ENCODE peak calls at places on chromosomes 1 and 21, in four cellular contexts. V is SHP77, I is AG04450, U is NCI-H1436 treated with DMSO at 0.1 percent for 48 hours. H is an unnamed sample.

GRCh38 chr1:25774921-25775774 is 24.8 kb upstream of the SELENON start:
- DNase-seq in U (no peak), I (no peak), V (peak; percentile 84), H (peak; percentile 56)

GRCh38 chr21:26057488-26058170 is 112.9 kb downstream of the APP start:
- DNase-seq in U (no peak), I (no peak), V (no peak), H (no peak)

GRCh38 chr1:155961937-155962336 is 16.4 kb downstream of the ARHGEF2 start:
- DNase-seq in V (no peak), I (peak; percentile 78), U (no peak), H (no peak)

GRCh38 chr1:107523736-107524135 is 382.9 kb downstream of the NTNG1 start:
- DNase-seq in U (no peak), I (no peak), V (no peak), H (no peak)

GRCh38 chr1:223183268-223183862 is 40.3 kb upstream of the TLR5 start:
- DNase-seq in U (no peak), V (no peak), I (no peak), H (no peak)

GRCh38 chr1:244066954-244067716 is 16.1 kb downstream of the ZBTB18 start:
- DNase-seq in V (no peak), I (no peak), U (no peak), H (no peak)

GRCh38 chr1:75174031-75174760 is 40.0 kb downstream of the LHX8 start:
- DNase-seq in I (no peak), U (no peak), V (no peak), H (no peak)

GRCh38 chr1:182811975-182812727 is 22.6 kb downstream of the NPL start:
- DNase-seq in U (no peak), I (no peak), V (no peak), H (no peak)

GRCh38 chr21:24852610-24853195 is 754.6 kb downstream of the MRPL39 start:
- DNase-seq in V (no peak), U (no peak), I (no peak), H (no peak)

GRCh38 chr1:150567717-150568561 is 11.5 kb downstream of the MCL1 start:
- DNase-seq in U (no peak), I (peak; percentile 95), V (peak; percentile 93), H (peak; percentile 72)

GRCh38 chr21:44428281-44428942 is 26.9 kb upstream of the LRRC3 start:
- DNase-seq in V (peak; percentile 48), I (no peak), U (no peak), H (peak; percentile 1)

GRCh38 chr1:103461171-103462105 is 64.1 kb upstream of the RNPC3 start:
- DNase-seq in V (peak; percentile 4), I (no peak), U (no peak), H (peak; percentile 1)

GRCh38 chr1:217332426-217333065 is 298.3 kb downstream of the GPATCH2 start:
- DNase-seq in I (no peak), U (no peak), V (peak; percentile 46), H (no peak)